ENCODE peak calls at places on chromosome 16, in seven cellular contexts. S, U, L, O, Q, F and G are unnamed samples.

GRCh38 chr16:47644166-47644565 is 183.0 kb downstream of the PHKB start:
- DNase-seq in S (no peak), U (peak; percentile 28), L (no peak), O (no peak), Q (no peak), F (no peak), G (no peak)

GRCh38 chr16:9297437-9298113 is 206.1 kb downstream of the HAPSTR1 start:
- DNase-seq in S (peak; percentile 72), U (peak; percentile 28), L (peak; percentile 83), O (no peak), Q (peak; percentile 34), F (peak; percentile 77), G (no peak)

GRCh38 chr16:88533945-88534641 is 36.1 kb upstream of the ZC3H18 start:
- DNase-seq in S (peak; percentile 86), U (peak; percentile 59), L (peak; percentile 81), O (no peak), Q (peak; percentile 31), F (peak; percentile 87), G (peak; percentile 84)

GRCh38 chr16:58099956-58100300 is 29.3 kb downstream of the CFAP20 start:
- DNase-seq in S (peak; percentile 30), U (no peak), L (no peak), O (no peak), Q (no peak), F (no peak), G (no peak)

GRCh38 chr16:64397945-64398508 is 723.8 kb downstream of the CDH11 start:
- DNase-seq in S (no peak), U (no peak), L (no peak), O (no peak), Q (no peak), F (no peak), G (no peak)

GRCh38 chr16:49278944-49279725 is 2.5 kb downstream of the CBLN1 start:
- DNase-seq in S (no peak), U (no peak), L (peak; percentile 62), O (no peak), Q (no peak), F (peak; percentile 66), G (no peak)

GRCh38 chr16:88558457-88559442 is 11.5 kb upstream of the ZC3H18 start:
- DNase-seq in S (peak; percentile 89), U (peak; percentile 89), L (peak; percentile 85), O (no peak), Q (peak; percentile 64), F (no peak), G (peak; percentile 89)

GRCh38 chr16:89924298-89924924 is 1.3 kb downstream of the TUBB3 start:
- DNase-seq in S (no peak), U (no peak), L (peak; percentile 94), O (no peak), Q (no peak), F (peak; percentile 84), G (no peak)

GRCh38 chr16:65414284-65414984 is 292.6 kb upstream of the CDH11 start:
- DNase-seq in S (no peak), U (no peak), L (no peak), O (no peak), Q (no peak), F (no peak), G (no peak)

DNA sequence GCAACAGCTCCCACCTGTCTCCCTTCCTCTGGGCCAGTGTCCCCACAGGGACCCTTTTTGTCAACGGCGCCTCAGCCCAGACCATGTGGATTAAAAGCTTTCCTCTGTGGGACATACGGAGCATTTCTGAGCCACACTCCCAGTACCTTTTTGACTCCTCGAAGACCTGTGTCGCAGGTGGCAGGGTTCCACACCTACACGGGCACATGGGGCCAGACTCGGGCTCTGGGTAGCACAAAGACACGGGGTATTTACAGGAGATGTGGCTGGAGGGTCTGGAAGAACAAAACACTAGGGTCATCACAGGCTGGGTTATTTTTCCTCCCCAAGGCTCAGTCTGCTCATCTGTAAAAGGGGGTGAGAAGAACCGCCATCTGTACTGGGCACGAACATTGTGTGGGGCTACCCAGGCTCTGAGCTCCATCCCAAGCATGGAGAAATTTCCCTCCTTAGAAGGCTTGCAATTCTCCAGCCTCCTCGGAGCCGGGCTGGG is 32.5 kb upstream of the SNN start:
- DNase-seq in S (no peak), U (no peak), L (no peak), O (no peak), Q (no peak), F (no peak), G (no peak)
- H3K4me3 ChIP-seq in S (no peak overlapping the region), U (no peak overlapping the region), L (peak overlapping the region; percentile 18), O (no peak overlapping the region), Q (no peak overlapping the region), F (peak overlapping the region; percentile 38), G (no peak overlapping the region)

GRCh38 chr16:67652578-67653130 is 7.4 kb downstream of the ACD start:
- DNase-seq in S (no peak), U (no peak), L (peak; percentile 80), O (no peak), Q (peak; percentile 26), F (peak; percentile 83), G (no peak)

GRCh38 chr16:67654069-67654911 is 5.8 kb downstream of the ACD start:
- DNase-seq in S (no peak), U (no peak), L (peak; percentile 38), O (no peak), Q (no peak), F (no peak), G (no peak)

GRCh38 chr16:67651847-67652246 is 6.9 kb downstream of the CARMIL2 start:
- DNase-seq in S (no peak), U (no peak), L (no peak), O (no peak), Q (no peak), F (no peak), G (no peak)

GRCh38 chr16:67655363-67655762 is 4.7 kb downstream of the ACD start:
- DNase-seq in S (no peak), U (no peak), L (no peak), O (no peak), Q (no peak), F (no peak), G (no peak)

GRCh38 chr16:67653131-67654068 is 6.7 kb downstream of the ACD start:
- DNase-seq in S (no peak), U (no peak), L (no peak), O (no peak), Q (no peak), F (no peak), G (no peak)
- TF ChIP-seq POLR2AphosphoS5 in S (no peak), U (no peak), L (no peak), O (no peak), Q (no peak), F (no peak), G (no peak)

GRCh38 chr16:31136287-31136662 is 748 bp upstream of the PRSS8 start:
- DNase-seq in S (no peak), U (no peak), L (no peak), O (no peak), Q (no peak), F (no peak), G (no peak)

GRCh38 chr16:31134625-31135534 is 647 bp downstream of the PRSS8 start:
- DNase-seq in S (no peak), U (peak; percentile 78), L (peak; percentile 89), O (no peak), Q (no peak), F (peak; percentile 66), G (peak; percentile 77)

GRCh38 chr16:31132979-31133599 is 2.4 kb downstream of the PRSS8 start:
- DNase-seq in S (no peak), U (no peak), L (no peak), O (no peak), Q (no peak), F (no peak), G (no peak)

GRCh38 chr16:31134091-31134571 is 1.4 kb downstream of the PRSS8 start:
- DNase-seq in S (no peak), U (no peak), L (peak; percentile 61), O (no peak), Q (no peak), F (no peak), G (no peak)

DNA sequence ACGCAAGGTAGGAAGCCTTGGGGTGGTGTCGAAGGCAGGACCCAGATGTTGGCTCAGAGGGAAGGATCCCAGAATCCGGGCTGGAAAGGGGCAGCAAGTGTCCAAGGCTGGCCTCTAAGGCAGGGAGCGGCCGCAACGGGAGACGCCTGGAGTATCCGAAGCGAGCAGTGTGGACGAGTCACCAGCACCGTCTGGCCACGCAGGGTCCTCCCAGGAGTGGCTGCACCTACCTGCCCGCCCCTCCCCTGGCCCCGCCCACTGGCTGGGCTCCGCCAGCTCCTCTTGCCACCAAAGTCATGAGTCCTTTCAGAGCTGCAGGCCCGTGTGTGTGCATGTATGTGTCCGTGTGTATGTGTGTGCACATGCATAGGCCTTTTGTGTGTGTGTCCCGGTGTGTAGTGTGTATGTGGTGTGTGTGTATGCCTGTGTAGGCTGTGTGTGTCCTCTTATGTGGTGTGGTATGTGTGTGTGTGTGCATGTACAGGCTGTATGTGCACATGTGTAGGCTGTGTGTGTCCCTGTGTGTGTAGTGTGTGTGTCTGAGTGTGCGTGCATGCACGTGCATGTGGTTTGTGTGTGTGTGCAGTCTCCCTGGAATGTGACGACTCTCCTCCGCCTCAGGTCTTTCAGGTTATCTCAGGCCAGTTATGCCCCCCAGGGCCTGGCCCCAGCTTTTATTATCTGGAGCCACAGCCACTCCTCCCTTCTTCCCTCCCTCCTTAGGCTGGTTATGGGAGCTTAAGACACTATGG is at the start of gene PRSS8:
- DNase-seq in S (no peak), U (peak; percentile 96), L (peak; percentile 61), O (no peak), Q (peak; percentile 48), F (peak; percentile 83), G (peak; percentile 94)
- H3K4me3 ChIP-seq in S (no peak within 1 kb of the TSS), U (peak within 1 kb of the TSS; percentile 62), L (peak within 1 kb of the TSS; percentile 94), O (no peak within 1 kb of the TSS), Q (peak within 1 kb of the TSS; percentile 74), F (peak within 1 kb of the TSS; percentile 75), G (peak within 1 kb of the TSS; percentile 63)

GRCh38 chr16:714079-714478 is 839 bp upstream of the METRN start:
- DNase-seq in S (no peak), U (no peak), L (no peak), O (no peak), Q (no peak), F (no peak), G (no peak)

GRCh38 chr16:716768-717325 is 1.9 kb downstream of the METRN start:
- DNase-seq in S (no peak), U (no peak), L (no peak), O (no peak), Q (no peak), F (no peak), G (no peak)

GRCh38 chr16:716250-716607 is 1.3 kb downstream of the METRN start:
- DNase-seq in S (no peak), U (peak; percentile 48), L (peak; percentile 67), O (no peak), Q (no peak), F (no peak), G (no peak)

GRCh38 chr16:715448-716249 is 731 bp downstream of the METRN start:
- DNase-seq in S (no peak), U (no peak), L (peak; percentile 62), O (no peak), Q (no peak), F (no peak), G (no peak)

GRCh38 chr16:714558-715447 is at the start of gene METRN:
- DNase-seq in S (peak; percentile 96), U (peak; percentile 94), L (peak; percentile 95), O (no peak), Q (no peak), F (peak; percentile 95), G (peak; percentile 94)
- TF ChIP-seq POLR2AphosphoS5 in S (no peak), U (no peak), L (peak; percentile 28), O (peak; percentile 34), Q (peak; percentile 30), F (no peak), G (no peak)